ENCODE peak calls at places on chromosomes 4 and X, in six cellular contexts. One of them, this sample, is unnamed. For H3K4me1 and H3K27me3, the result is how much of the 10 kb centered on the place peaks cover.

GRCh38 chrX:153060095-153060445 is 3.8 kb downstream of the PNMA3 start:
- DNase-seq in spleen: no peak
- DNase-seq in gastrocnemius medialis: no peak
- DNase-seq in right lobe of liver: no peak
- DNase-seq in heart right ventricle: no peak
- DNase-seq in lung: no peak
- DNase-seq in this sample: no peak

GRCh38 chrX:44265559-44265958 is 77.9 kb downstream of the EFHC2 start:
- DNase-seq in spleen: no peak
- DNase-seq in lung: no peak
- DNase-seq in gastrocnemius medialis: no peak
- DNase-seq in right lobe of liver: no peak
- DNase-seq in heart right ventricle: no peak
- DNase-seq in this sample: no peak

GRCh38 chr4:102263024-102263787 is 82.1 kb downstream of the SLC39A8 start:
- DNase-seq in spleen: no peak
- DNase-seq in gastrocnemius medialis: no peak
- DNase-seq in lung: no peak
- DNase-seq in heart right ventricle: no peak
- DNase-seq in right lobe of liver: no peak
- DNase-seq in this sample: no peak

GRCh38 chr4:146522098-146522861 is 540 bp upstream of the SLC10A7 start:
- DNase-seq in spleen: peak
- DNase-seq in gastrocnemius medialis: peak
- DNase-seq in lung: peak
- DNase-seq in right lobe of liver: peak
- DNase-seq in heart right ventricle: peak
- DNase-seq in this sample: peak

GRCh38 chr4:118816538-118817177 is 19.3 kb downstream of the SEC24D start:
- DNase-seq in right lobe of liver: no peak
- DNase-seq in spleen: no peak
- DNase-seq in lung: no peak
- DNase-seq in heart right ventricle: no peak
- DNase-seq in gastrocnemius medialis: no peak
- DNase-seq in this sample: no peak

GRCh38 chr4:85825937-85826678 is 351.2 kb downstream of the ARHGAP24 start:
- DNase-seq in heart right ventricle: peak
- DNase-seq in spleen: no peak
- DNase-seq in lung: peak
- DNase-seq in gastrocnemius medialis: no peak
- DNase-seq in right lobe of liver: peak
- DNase-seq in this sample: no peak

GRCh38 chr4:176191974-176192373 is 3.4 kb downstream of the SPATA4 start:
- DNase-seq in spleen: no peak
- DNase-seq in heart right ventricle: no peak
- DNase-seq in right lobe of liver: no peak
- DNase-seq in lung: no peak
- DNase-seq in gastrocnemius medialis: no peak
- DNase-seq in this sample: no peak

GRCh38 chr4:92303621-92304027 is at the start of gene GRID2:
- DNase-seq in heart right ventricle: no peak
- DNase-seq in gastrocnemius medialis: no peak
- DNase-seq in lung: no peak
- DNase-seq in right lobe of liver: no peak
- DNase-seq in spleen: no peak
- DNase-seq in this sample: no peak

GRCh38 chrX:34653811-34654210 is 3.3 kb downstream of the TMEM47 start:
- DNase-seq in heart right ventricle: no peak
- DNase-seq in right lobe of liver: no peak
- DNase-seq in spleen: no peak
- DNase-seq in gastrocnemius medialis: no peak
- DNase-seq in lung: no peak
- DNase-seq in this sample: no peak
- H3K4me3 ChIP-seq in heart right ventricle: peak
- H3K4me3 ChIP-seq in right lobe of liver: no peak
- H3K4me3 ChIP-seq in spleen: no peak
- H3K4me3 ChIP-seq in gastrocnemius medialis: peak
- H3K4me3 ChIP-seq in lung: no peak
- H3K4me3 ChIP-seq in this sample: peak

GRCh38 chr4:71006203-71006907 is 12.9 kb downstream of the DCK start:
- DNase-seq in spleen: no peak
- DNase-seq in heart right ventricle: no peak
- DNase-seq in lung: no peak
- DNase-seq in gastrocnemius medialis: no peak
- DNase-seq in right lobe of liver: no peak
- DNase-seq in this sample: no peak

GRCh38 chr4:71009796-71010588 is 16.5 kb downstream of the DCK start:
- DNase-seq in gastrocnemius medialis: no peak
- DNase-seq in heart right ventricle: no peak
- DNase-seq in spleen: no peak
- DNase-seq in right lobe of liver: no peak
- DNase-seq in lung: no peak
- DNase-seq in this sample: no peak

GRCh38 chr4:71004281-71004851 is 10.9 kb downstream of the DCK start:
- DNase-seq in gastrocnemius medialis: no peak
- DNase-seq in lung: no peak
- DNase-seq in right lobe of liver: no peak
- DNase-seq in heart right ventricle: no peak
- DNase-seq in spleen: peak
- DNase-seq in this sample: no peak

GRCh38 chr4:71011451-71011850 is 18.0 kb downstream of the DCK start:
- DNase-seq in spleen: no peak
- DNase-seq in right lobe of liver: no peak
- DNase-seq in gastrocnemius medialis: no peak
- DNase-seq in lung: no peak
- DNase-seq in heart right ventricle: no peak
- DNase-seq in this sample: no peak

GRCh38 chr4:71009091-71009490 is 15.6 kb downstream of the DCK start:
- DNase-seq in right lobe of liver: no peak
- DNase-seq in gastrocnemius medialis: no peak
- DNase-seq in spleen: no peak
- DNase-seq in lung: no peak
- DNase-seq in heart right ventricle: no peak
- DNase-seq in this sample: no peak
- H3K4me1 ChIP-seq in right lobe of liver: under half
- H3K4me1 ChIP-seq in gastrocnemius medialis: under half
- H3K4me1 ChIP-seq in spleen: under half
- H3K4me1 ChIP-seq in lung: under half
- H3K4me1 ChIP-seq in heart right ventricle: under half
- H3K4me1 ChIP-seq in this sample: under half

DNA sequence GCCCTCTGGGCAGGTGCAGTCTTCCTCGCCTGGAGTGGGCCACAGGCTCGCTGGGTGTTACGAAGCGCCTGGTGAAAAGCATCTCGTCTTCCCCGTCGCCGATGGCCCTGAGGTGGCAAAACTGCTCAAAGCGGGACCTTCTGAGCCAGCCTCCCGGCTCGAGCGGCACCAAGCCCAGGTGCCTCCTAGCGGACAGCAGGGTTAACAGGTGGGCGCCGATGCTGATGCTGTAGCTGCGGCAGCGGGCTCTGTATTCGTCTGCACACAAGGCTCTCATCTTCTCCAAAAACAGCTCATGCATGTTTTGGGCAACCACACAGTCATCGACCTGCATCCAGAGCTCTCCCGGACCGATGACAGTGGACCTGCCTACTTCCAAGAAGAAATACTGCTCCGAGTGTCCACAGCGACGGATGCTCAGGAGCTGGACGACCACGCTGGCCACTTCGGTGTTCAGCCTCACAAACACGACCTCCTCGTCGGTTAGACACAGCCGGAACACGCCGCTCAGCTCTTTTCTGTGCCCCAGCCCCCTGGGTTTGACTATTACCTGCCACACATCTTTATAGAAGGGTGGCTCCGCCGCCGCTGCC is 1.2 kb downstream of the IRS4 start:
- DNase-seq in gastrocnemius medialis: no peak
- DNase-seq in lung: no peak
- DNase-seq in heart right ventricle: no peak
- DNase-seq in right lobe of liver: no peak
- DNase-seq in spleen: no peak
- DNase-seq in this sample: no peak
- H3K27me3 ChIP-seq in gastrocnemius medialis: under half
- H3K27me3 ChIP-seq in lung: under half
- H3K27me3 ChIP-seq in heart right ventricle: half or more
- H3K27me3 ChIP-seq in right lobe of liver: under half
- H3K27me3 ChIP-seq in spleen: under half
- H3K27me3 ChIP-seq in this sample: under half

DNA sequence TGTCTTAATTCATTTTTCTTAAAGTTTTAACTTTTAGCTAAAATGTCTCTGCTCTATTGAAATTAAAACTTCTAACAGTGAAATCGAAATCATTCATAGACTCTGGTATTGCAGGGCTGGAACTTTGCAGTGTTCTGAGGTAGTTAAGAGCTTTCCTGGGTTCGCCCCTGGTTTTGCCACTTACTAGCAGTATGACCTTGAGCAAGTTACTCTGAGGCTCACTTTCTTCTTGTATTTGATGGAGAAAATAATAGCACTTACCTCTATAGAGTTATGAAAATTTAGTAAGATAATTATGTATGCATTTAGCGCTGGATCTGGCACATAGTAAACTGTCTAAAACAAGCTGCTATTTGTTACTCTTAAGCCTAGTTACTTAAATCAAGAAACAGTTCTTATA is 1.7 kb downstream of the SLAIN2 start:
- DNase-seq in heart right ventricle: no peak
- DNase-seq in right lobe of liver: no peak
- DNase-seq in spleen: no peak
- DNase-seq in gastrocnemius medialis: no peak
- DNase-seq in lung: no peak
- DNase-seq in this sample: no peak
- H3K4me3 ChIP-seq in heart right ventricle: peak
- H3K4me3 ChIP-seq in right lobe of liver: no peak
- H3K4me3 ChIP-seq in spleen: no peak
- H3K4me3 ChIP-seq in gastrocnemius medialis: peak
- H3K4me3 ChIP-seq in lung: no peak
- H3K4me3 ChIP-seq in this sample: peak

DNA sequence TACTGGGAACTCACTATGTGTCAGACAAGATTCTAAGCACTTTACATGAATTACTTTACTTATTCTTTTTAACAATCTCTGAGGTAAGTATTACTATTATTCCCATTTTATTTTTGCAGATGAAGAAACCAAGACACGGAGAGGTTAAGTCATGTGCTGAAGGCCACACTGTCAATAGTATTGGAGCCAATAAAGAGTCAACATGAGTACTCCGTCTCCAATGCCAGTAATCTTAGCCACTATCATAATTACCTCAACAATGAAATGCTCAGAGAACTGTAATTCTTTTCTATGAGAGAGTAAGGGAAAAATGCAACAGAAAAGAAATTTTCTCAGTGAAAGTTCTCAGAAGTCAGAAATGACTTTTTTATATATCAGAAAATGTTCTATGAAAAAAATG is 12.7 kb downstream of the EGF start:
- DNase-seq in gastrocnemius medialis: no peak
- DNase-seq in heart right ventricle: no peak
- DNase-seq in lung: no peak
- DNase-seq in spleen: no peak
- DNase-seq in right lobe of liver: no peak
- DNase-seq in this sample: no peak
- H3K4me1 ChIP-seq in gastrocnemius medialis: under half
- H3K4me1 ChIP-seq in heart right ventricle: under half
- H3K4me1 ChIP-seq in lung: under half
- H3K4me1 ChIP-seq in spleen: under half
- H3K4me1 ChIP-seq in right lobe of liver: under half
- H3K4me1 ChIP-seq in this sample: under half

GRCh38 chrX:83509246-83509801 is 1.2 kb downstream of the POU3F4 start:
- DNase-seq in gastrocnemius medialis: no peak
- DNase-seq in right lobe of liver: no peak
- DNase-seq in spleen: no peak
- DNase-seq in heart right ventricle: no peak
- DNase-seq in lung: no peak
- DNase-seq in this sample: no peak

GRCh38 chrX:83508526-83509245 is 596 bp downstream of the POU3F4 start:
- DNase-seq in lung: no peak
- DNase-seq in spleen: no peak
- DNase-seq in right lobe of liver: no peak
- DNase-seq in gastrocnemius medialis: no peak
- DNase-seq in heart right ventricle: no peak
- DNase-seq in this sample: no peak

GRCh38 chrX:83512111-83512510 is 4.0 kb downstream of the POU3F4 start:
- DNase-seq in right lobe of liver: no peak
- DNase-seq in spleen: no peak
- DNase-seq in lung: no peak
- DNase-seq in gastrocnemius medialis: no peak
- DNase-seq in heart right ventricle: no peak
- DNase-seq in this sample: no peak

GRCh38 chrX:83511208-83511607 is 3.1 kb downstream of the POU3F4 start:
- DNase-seq in heart right ventricle: no peak
- DNase-seq in spleen: no peak
- DNase-seq in lung: no peak
- DNase-seq in gastrocnemius medialis: no peak
- DNase-seq in right lobe of liver: no peak
- DNase-seq in this sample: no peak

GRCh38 chrX:83510466-83511181 is 2.5 kb downstream of the POU3F4 start:
- DNase-seq in right lobe of liver: no peak
- DNase-seq in lung: no peak
- DNase-seq in spleen: no peak
- DNase-seq in heart right ventricle: no peak
- DNase-seq in gastrocnemius medialis: no peak
- DNase-seq in this sample: no peak
- H3K27me3 ChIP-seq in right lobe of liver: under half
- H3K27me3 ChIP-seq in lung: under half
- H3K27me3 ChIP-seq in spleen: under half
- H3K27me3 ChIP-seq in heart right ventricle: under half
- H3K27me3 ChIP-seq in gastrocnemius medialis: under half
- H3K27me3 ChIP-seq in this sample: under half

GRCh38 chr4:75630932-75631320 is 598 bp upstream of the CDKL2 start:
- DNase-seq in right lobe of liver: no peak
- DNase-seq in spleen: no peak
- DNase-seq in heart right ventricle: no peak
- DNase-seq in lung: no peak
- DNase-seq in gastrocnemius medialis: no peak
- DNase-seq in this sample: no peak
- H3K4me3 ChIP-seq in right lobe of liver: peak
- H3K4me3 ChIP-seq in spleen: peak
- H3K4me3 ChIP-seq in heart right ventricle: peak
- H3K4me3 ChIP-seq in lung: peak
- H3K4me3 ChIP-seq in gastrocnemius medialis: peak
- H3K4me3 ChIP-seq in this sample: peak

GRCh38 chrX:68697036-68697435 is 49.6 kb downstream of the STARD8 start:
- DNase-seq in lung: no peak
- DNase-seq in right lobe of liver: no peak
- DNase-seq in gastrocnemius medialis: no peak
- DNase-seq in heart right ventricle: no peak
- DNase-seq in spleen: no peak
- DNase-seq in this sample: no peak

GRCh38 chrX:68698955-68699354 is 51.5 kb downstream of the STARD8 start:
- DNase-seq in right lobe of liver: peak
- DNase-seq in heart right ventricle: no peak
- DNase-seq in gastrocnemius medialis: no peak
- DNase-seq in lung: no peak
- DNase-seq in spleen: peak
- DNase-seq in this sample: no peak

GRCh38 chrX:68697465-68698125 is 50.1 kb downstream of the STARD8 start:
- DNase-seq in gastrocnemius medialis: no peak
- DNase-seq in right lobe of liver: no peak
- DNase-seq in spleen: peak
- DNase-seq in heart right ventricle: no peak
- DNase-seq in lung: no peak
- DNase-seq in this sample: no peak

GRCh38 chrX:68703369-68703768 is 55.9 kb downstream of the STARD8 start:
- DNase-seq in lung: no peak
- DNase-seq in gastrocnemius medialis: no peak
- DNase-seq in right lobe of liver: no peak
- DNase-seq in heart right ventricle: peak
- DNase-seq in spleen: no peak
- DNase-seq in this sample: no peak

GRCh38 chrX:68699960-68700746 is 52.7 kb downstream of the STARD8 start:
- DNase-seq in spleen: no peak
- DNase-seq in gastrocnemius medialis: no peak
- DNase-seq in heart right ventricle: no peak
- DNase-seq in lung: no peak
- DNase-seq in right lobe of liver: no peak
- DNase-seq in this sample: no peak
- H3K4me1 ChIP-seq in spleen: under half
- H3K4me1 ChIP-seq in gastrocnemius medialis: under half
- H3K4me1 ChIP-seq in heart right ventricle: half or more
- H3K4me1 ChIP-seq in lung: under half
- H3K4me1 ChIP-seq in right lobe of liver: under half
- H3K4me1 ChIP-seq in this sample: half or more

This sample was measured in right atrium auricular region.